ENCODE peak calls at places on chromosomes 4 and X, in four cellular contexts. One of them, this sample, is unnamed.

GRCh38 chrX:63930140-63930539 is 145.1 kb upstream of the ARHGEF9 start:
- DNase-seq in GM12891: no peak
- DNase-seq in activated T-cell treated with anti-CD3 and anti-CD28 coated beads, Interleukin-2, amount 50 U/mL, for 24 hours: no peak
- DNase-seq in posterior cingulate gyrus: no peak
- DNase-seq in this sample: no peak

GRCh38 chrX:74536142-74537010 is 78.0 kb downstream of the RLIM start:
- DNase-seq in GM12891: peak
- DNase-seq in posterior cingulate gyrus: peak
- DNase-seq in activated T-cell treated with anti-CD3 and anti-CD28 coated beads, Interleukin-2, amount 50 U/mL, for 24 hours: peak
- DNase-seq in this sample: peak

GRCh38 chrX:40552768-40553167 is 28.0 kb upstream of the ATP6AP2 start:
- DNase-seq in activated T-cell treated with anti-CD3 and anti-CD28 coated beads, Interleukin-2, amount 50 U/mL, for 24 hours: no peak
- DNase-seq in GM12891: no peak
- DNase-seq in posterior cingulate gyrus: no peak
- DNase-seq in this sample: no peak

GRCh38 chr4:108117473-108118182 is 51.1 kb downstream of the LEF1 start:
- DNase-seq in posterior cingulate gyrus: no peak
- DNase-seq in activated T-cell treated with anti-CD3 and anti-CD28 coated beads, Interleukin-2, amount 50 U/mL, for 24 hours: no peak
- DNase-seq in GM12891: no peak
- DNase-seq in this sample: no peak

GRCh38 chr4:110411599-110412011 is 64.3 kb upstream of the ENPEP start:
- DNase-seq in activated T-cell treated with anti-CD3 and anti-CD28 coated beads, Interleukin-2, amount 50 U/mL, for 24 hours: no peak
- DNase-seq in GM12891: no peak
- DNase-seq in posterior cingulate gyrus: no peak
- DNase-seq in this sample: no peak

GRCh38 chrX:111568356-111568755 is 56.9 kb downstream of the SERTM2 start:
- DNase-seq in GM12891: no peak
- DNase-seq in posterior cingulate gyrus: no peak
- DNase-seq in activated T-cell treated with anti-CD3 and anti-CD28 coated beads, Interleukin-2, amount 50 U/mL, for 24 hours: no peak
- DNase-seq in this sample: no peak

GRCh38 chr4:115222061-115222460 is 108.6 kb upstream of the NDST4 start:
- DNase-seq in posterior cingulate gyrus: no peak
- DNase-seq in GM12891: no peak
- DNase-seq in activated T-cell treated with anti-CD3 and anti-CD28 coated beads, Interleukin-2, amount 50 U/mL, for 24 hours: no peak
- DNase-seq in this sample: no peak

GRCh38 chrX:25503826-25504225 is 488.1 kb upstream of the ARX start:
- DNase-seq in GM12891: no peak
- DNase-seq in activated T-cell treated with anti-CD3 and anti-CD28 coated beads, Interleukin-2, amount 50 U/mL, for 24 hours: no peak
- DNase-seq in posterior cingulate gyrus: no peak
- DNase-seq in this sample: no peak

GRCh38 chrX:19810809-19811208 is 76.6 kb downstream of the SH3KBP1 start:
- DNase-seq in activated T-cell treated with anti-CD3 and anti-CD28 coated beads, Interleukin-2, amount 50 U/mL, for 24 hours: no peak
- DNase-seq in GM12891: no peak
- DNase-seq in posterior cingulate gyrus: no peak
- DNase-seq in this sample: no peak

GRCh38 chr4:95508421-95508820 is 40.4 kb downstream of the UNC5C start:
- DNase-seq in activated T-cell treated with anti-CD3 and anti-CD28 coated beads, Interleukin-2, amount 50 U/mL, for 24 hours: no peak
- DNase-seq in posterior cingulate gyrus: no peak
- DNase-seq in GM12891: no peak
- DNase-seq in this sample: no peak

GRCh38 chr4:80619070-80619674 is 283.6 kb downstream of the CFAP299 start:
- DNase-seq in GM12891: no peak
- DNase-seq in posterior cingulate gyrus: no peak
- DNase-seq in activated T-cell treated with anti-CD3 and anti-CD28 coated beads, Interleukin-2, amount 50 U/mL, for 24 hours: no peak
- DNase-seq in this sample: no peak

GRCh38 chr4:61527886-61528285 is 327.8 kb downstream of the ADGRL3 start:
- DNase-seq in activated T-cell treated with anti-CD3 and anti-CD28 coated beads, Interleukin-2, amount 50 U/mL, for 24 hours: no peak
- DNase-seq in GM12891: no peak
- DNase-seq in posterior cingulate gyrus: no peak
- DNase-seq in this sample: no peak

GRCh38 chr4:4270529-4270928 is 19.4 kb downstream of the LYAR start:
- DNase-seq in activated T-cell treated with anti-CD3 and anti-CD28 coated beads, Interleukin-2, amount 50 U/mL, for 24 hours: no peak
- DNase-seq in GM12891: no peak
- DNase-seq in posterior cingulate gyrus: no peak
- DNase-seq in this sample: no peak

GRCh38 chr4:184457530-184458249 is 16.7 kb downstream of the IRF2 start:
- DNase-seq in posterior cingulate gyrus: no peak
- DNase-seq in GM12891: peak
- DNase-seq in activated T-cell treated with anti-CD3 and anti-CD28 coated beads, Interleukin-2, amount 50 U/mL, for 24 hours: no peak
- DNase-seq in this sample: peak

GRCh38 chrX:69504626-69505612 is 793 bp downstream of the NALF2 start:
- DNase-seq in GM12891: no peak
- DNase-seq in activated T-cell treated with anti-CD3 and anti-CD28 coated beads, Interleukin-2, amount 50 U/mL, for 24 hours: no peak
- DNase-seq in posterior cingulate gyrus: no peak
- DNase-seq in this sample: no peak

GRCh38 chr4:15109583-15109982 is 107.3 kb downstream of the CPEB2 start:
- DNase-seq in activated T-cell treated with anti-CD3 and anti-CD28 coated beads, Interleukin-2, amount 50 U/mL, for 24 hours: no peak
- DNase-seq in posterior cingulate gyrus: no peak
- DNase-seq in GM12891: no peak
- DNase-seq in this sample: no peak

GRCh38 chrX:153460826-153461225 is 9.6 kb downstream of the HAUS7 start:
- DNase-seq in GM12891: peak
- DNase-seq in activated T-cell treated with anti-CD3 and anti-CD28 coated beads, Interleukin-2, amount 50 U/mL, for 24 hours: peak
- DNase-seq in posterior cingulate gyrus: peak
- DNase-seq in this sample: peak

GRCh38 chr4:162675661-162676060 is 491.0 kb downstream of the NAF1 start:
- DNase-seq in activated T-cell treated with anti-CD3 and anti-CD28 coated beads, Interleukin-2, amount 50 U/mL, for 24 hours: no peak
- DNase-seq in GM12891: no peak
- DNase-seq in posterior cingulate gyrus: no peak
- DNase-seq in this sample: no peak

GRCh38 chrX:18674417-18674787 is 2.5 kb upstream of the RS1 start:
- DNase-seq in posterior cingulate gyrus: peak
- DNase-seq in activated T-cell treated with anti-CD3 and anti-CD28 coated beads, Interleukin-2, amount 50 U/mL, for 24 hours: peak
- DNase-seq in GM12891: no peak
- DNase-seq in this sample: peak

GRCh38 chrX:47146121-47146935 is 1.3 kb downstream of the RBM10 start:
- DNase-seq in GM12891: no peak
- DNase-seq in posterior cingulate gyrus: no peak
- DNase-seq in activated T-cell treated with anti-CD3 and anti-CD28 coated beads, Interleukin-2, amount 50 U/mL, for 24 hours: no peak
- DNase-seq in this sample: no peak

GRCh38 chrX:133838761-133839676 is 146.4 kb downstream of the GPC3 start:
- DNase-seq in GM12891: no peak
- DNase-seq in posterior cingulate gyrus: peak
- DNase-seq in activated T-cell treated with anti-CD3 and anti-CD28 coated beads, Interleukin-2, amount 50 U/mL, for 24 hours: no peak
- DNase-seq in this sample: peak

GRCh38 chr4:2932561-2932950 is 30.6 kb downstream of the NOP14 start:
- DNase-seq in activated T-cell treated with anti-CD3 and anti-CD28 coated beads, Interleukin-2, amount 50 U/mL, for 24 hours: no peak
- DNase-seq in posterior cingulate gyrus: no peak
- DNase-seq in GM12891: no peak
- DNase-seq in this sample: no peak

GRCh38 chr4:163755013-163755412 is 260.5 kb downstream of the TMA16 start:
- DNase-seq in GM12891: no peak
- DNase-seq in posterior cingulate gyrus: no peak
- DNase-seq in activated T-cell treated with anti-CD3 and anti-CD28 coated beads, Interleukin-2, amount 50 U/mL, for 24 hours: no peak
- DNase-seq in this sample: peak

GRCh38 chr4:48913346-48913745 is 6.8 kb upstream of the OCIAD2 start:
- DNase-seq in posterior cingulate gyrus: peak
- DNase-seq in activated T-cell treated with anti-CD3 and anti-CD28 coated beads, Interleukin-2, amount 50 U/mL, for 24 hours: no peak
- DNase-seq in GM12891: no peak
- DNase-seq in this sample: no peak

GRCh38 chr4:139242511-139243051 is 37.4 kb downstream of the MGARP start:
- DNase-seq in GM12891: no peak
- DNase-seq in activated T-cell treated with anti-CD3 and anti-CD28 coated beads, Interleukin-2, amount 50 U/mL, for 24 hours: no peak
- DNase-seq in posterior cingulate gyrus: no peak
- DNase-seq in this sample: no peak